ENCODE peak calls at places on chromosomes 13 and 19, in seven cellular contexts. D, U, L, X, H, W and K are unnamed samples.

GRCh38 chr13:73657821-73658540 is 476.2 kb downstream of the KLF12 start:
- DNase-seq in D (peak), U (no peak), L (no peak), X (no peak), H (no peak), W (no peak), K (peak)

GRCh38 chr19:31271569-31271911 is 77.7 kb downstream of the TSHZ3 start:
- DNase-seq in D (no peak), U (no peak), L (no peak), X (no peak), H (no peak), W (no peak), K (no peak)

GRCh38 chr13:91368676-91369425 is 21.4 kb downstream of the MIR17HG start:
- DNase-seq in D (no peak), U (no peak), L (no peak), X (no peak), H (no peak), W (no peak), K (no peak)

GRCh38 chr19:30649934-30650614 is 277.9 kb downstream of the ZNF536 start:
- DNase-seq in D (peak), U (no peak), L (no peak), X (peak), H (peak), W (peak), K (peak)

GRCh38 chr19:806815-807421 is 9.7 kb downstream of the PTBP1 start:
- DNase-seq in D (no peak), U (no peak), L (peak), X (no peak), H (no peak), W (no peak), K (no peak)

GRCh38 chr19:41564515-41565383 is 11.2 kb upstream of the CEACAM21 start:
- DNase-seq in D (no peak), U (no peak), L (no peak), X (peak), H (no peak), W (peak), K (no peak)

GRCh38 chr19:39428309-39429112 is 7.2 kb downstream of the RPS16 start:
- DNase-seq in D (no peak), U (no peak), L (peak), X (peak), H (no peak), W (peak), K (peak)

GRCh38 chr19:44777715-44778347 is at the start of gene CBLC:
- DNase-seq in D (no peak), U (no peak), L (no peak), X (peak), H (peak), W (peak), K (no peak)

GRCh38 chr19:16496613-16496983 is 404 bp downstream of the C19orf44 start:
- DNase-seq in D (no peak), U (no peak), L (peak), X (no peak), H (no peak), W (no peak), K (no peak)

GRCh38 chr13:28849441-28849840 is 29.3 kb downstream of the MTUS2 start:
- DNase-seq in D (no peak), U (no peak), L (no peak), X (no peak), H (no peak), W (no peak), K (peak)

GRCh38 chr19:16062789-16063188 is 13.5 kb upstream of the TPM4 start:
- DNase-seq in D (no peak), U (no peak), L (no peak), X (peak), H (peak), W (peak), K (no peak)

GRCh38 chr13:72953391-72953960 is 105.3 kb upstream of the KLF5 start:
- DNase-seq in D (no peak), U (no peak), L (no peak), X (no peak), H (no peak), W (no peak), K (no peak)

GRCh38 chr13:80718970-80719369 is 378.0 kb upstream of the SPRY2 start:
- DNase-seq in D (no peak), U (no peak), L (no peak), X (no peak), H (no peak), W (no peak), K (no peak)

GRCh38 chr13:38395505-38395803 is 45.8 kb downstream of the UFM1 start:
- DNase-seq in D (no peak), U (no peak), L (no peak), X (no peak), H (no peak), W (no peak), K (no peak)

GRCh38 chr13:72911988-72912387 is 130.1 kb downstream of the PIBF1 start:
- DNase-seq in D (no peak), U (no peak), L (no peak), X (no peak), H (no peak), W (no peak), K (no peak)

GRCh38 chr19:28184997-28185396 is 1028.0 kb downstream of the UQCRFS1 start:
- DNase-seq in D (no peak), U (no peak), L (no peak), X (no peak), H (no peak), W (no peak), K (no peak)

GRCh38 chr13:93080587-93080986 is 146.0 kb upstream of the GPC6 start:
- DNase-seq in D (no peak), U (no peak), L (no peak), X (no peak), H (no peak), W (no peak), K (no peak)

GRCh38 chr19:54556194-54556593 is 17.4 kb upstream of the LILRA2 start:
- DNase-seq in D (no peak), U (no peak), L (no peak), X (no peak), H (no peak), W (no peak), K (no peak)

GRCh38 chr13:22961835-22962537 is 218.8 kb upstream of the SGCG start:
- DNase-seq in D (no peak), U (no peak), L (no peak), X (no peak), H (no peak), W (no peak), K (no peak)

GRCh38 chr13:113625965-113626661 is 31.9 kb downstream of the ATP4B start:
- DNase-seq in D (no peak), U (no peak), L (peak), X (no peak), H (no peak), W (no peak), K (no peak)

GRCh38 chr13:106685142-106685541 is 117.2 kb upstream of the ARGLU1 start:
- DNase-seq in D (no peak), U (no peak), L (no peak), X (peak), H (no peak), W (no peak), K (no peak)

GRCh38 chr19:17236831-17237543 is 8.7 kb downstream of the NR2F6 start:
- DNase-seq in D (no peak), U (no peak), L (peak), X (peak), H (no peak), W (no peak), K (peak)

GRCh38 chr13:111853766-111854165 is 213.2 kb upstream of the SOX1 start:
- DNase-seq in D (no peak), U (no peak), L (no peak), X (no peak), H (no peak), W (no peak), K (no peak)

GRCh38 chr13:50990050-50990449 is 80.5 kb downstream of the RNASEH2B start:
- DNase-seq in D (no peak), U (no peak), L (no peak), X (no peak), H (no peak), W (no peak), K (peak)

GRCh38 chr19:39927076-39927475 is 7.4 kb downstream of the FCGBP start:
- DNase-seq in D (no peak), U (no peak), L (no peak), X (no peak), H (no peak), W (no peak), K (no peak)

GRCh38 chr19:38915329-38916321 is 3.6 kb upstream of the CCER2 start:
- DNase-seq in D (no peak), U (no peak), L (no peak), X (no peak), H (no peak), W (no peak), K (no peak)

GRCh38 chr13:97946951-97947588 is 6.4 kb upstream of the IPO5 start:
- DNase-seq in D (no peak), U (no peak), L (no peak), X (no peak), H (no peak), W (no peak), K (no peak)

GRCh38 chr13:40485611-40486517 is 180.6 kb downstream of the FOXO1 start:
- DNase-seq in D (no peak), U (peak), L (no peak), X (no peak), H (peak), W (no peak), K (no peak)

GRCh38 chr13:52599037-52599852 is 43.0 kb upstream of the HNRNPA1L2 start:
- DNase-seq in D (no peak), U (no peak), L (no peak), X (no peak), H (no peak), W (no peak), K (peak)

GRCh38 chr13:49353908-49354307 is 90.0 kb downstream of the CAB39L start:
- DNase-seq in D (no peak), U (no peak), L (no peak), X (no peak), H (no peak), W (no peak), K (no peak)

GRCh38 chr19:31943778-31944177 is 401.6 kb upstream of the ZNF507 start:
- DNase-seq in D (no peak), U (no peak), L (no peak), X (no peak), H (no peak), W (no peak), K (no peak)

GRCh38 chr19:55253842-55254624 is 4.8 kb downstream of the PPP6R1 start:
- DNase-seq in D (no peak), U (peak), L (no peak), X (no peak), H (peak), W (no peak), K (no peak)

GRCh38 chr13:50320297-50320862 is 305.1 kb downstream of the KCNRG start:
- DNase-seq in D (no peak), U (no peak), L (no peak), X (no peak), H (no peak), W (no peak), K (no peak)

GRCh38 chr13:104296301-104296700 is 1230.1 kb upstream of the SLC10A2 start:
- DNase-seq in D (no peak), U (no peak), L (no peak), X (no peak), H (no peak), W (peak), K (no peak)

GRCh38 chr19:41844601-41845000 is at the start of gene LYPD4:
- DNase-seq in D (no peak), U (no peak), L (no peak), X (no peak), H (peak), W (no peak), K (no peak)